ENCODE peak calls at places on chromosomes 7 and 10, in five cellular contexts. One of them, this sample, is unnamed.

GRCh38 chr10:47346572-47347302 is 1.4 kb upstream of the RBP3 start:
- DNase-seq in NT2/D1: no peak
- DNase-seq in Caco-2: no peak
- DNase-seq in activated CD8-positive, alpha-beta memory T cell treated with anti-CD3 and anti-CD28 coated beads for 4 hours: no peak
- DNase-seq in mucosa of gallbladder: no peak
- DNase-seq in this sample: no peak

GRCh38 chr10:119207713-119208552 is 562 bp downstream of the GRK5 start:
- DNase-seq in NT2/D1: no peak
- DNase-seq in Caco-2: peak
- DNase-seq in activated CD8-positive, alpha-beta memory T cell treated with anti-CD3 and anti-CD28 coated beads for 4 hours: no peak
- DNase-seq in mucosa of gallbladder: peak
- DNase-seq in this sample: peak

GRCh38 chr7:131602304-131602993 is 46.0 kb upstream of the PODXL start:
- DNase-seq in NT2/D1: no peak
- DNase-seq in Caco-2: peak
- DNase-seq in activated CD8-positive, alpha-beta memory T cell treated with anti-CD3 and anti-CD28 coated beads for 4 hours: no peak
- DNase-seq in mucosa of gallbladder: no peak
- DNase-seq in this sample: no peak

GRCh38 chr10:101843032-101843991 is at the start of gene KCNIP2:
- DNase-seq in NT2/D1: peak
- DNase-seq in Caco-2: peak
- DNase-seq in activated CD8-positive, alpha-beta memory T cell treated with anti-CD3 and anti-CD28 coated beads for 4 hours: peak
- DNase-seq in mucosa of gallbladder: no peak
- DNase-seq in this sample: peak

GRCh38 chr7:101231644-101232043 is 6.0 kb downstream of the CLDN15 start:
- DNase-seq in NT2/D1: no peak
- DNase-seq in Caco-2: peak
- DNase-seq in activated CD8-positive, alpha-beta memory T cell treated with anti-CD3 and anti-CD28 coated beads for 4 hours: no peak
- DNase-seq in mucosa of gallbladder: no peak
- DNase-seq in this sample: peak

GRCh38 chr7:45183711-45184210 is 26.2 kb downstream of the RAMP3 start:
- DNase-seq in NT2/D1: no peak
- DNase-seq in Caco-2: no peak
- DNase-seq in activated CD8-positive, alpha-beta memory T cell treated with anti-CD3 and anti-CD28 coated beads for 4 hours: no peak
- DNase-seq in mucosa of gallbladder: no peak
- DNase-seq in this sample: no peak

GRCh38 chr10:491667-492424 is 197.6 kb downstream of the DIP2C start:
- DNase-seq in NT2/D1: no peak
- DNase-seq in Caco-2: no peak
- DNase-seq in activated CD8-positive, alpha-beta memory T cell treated with anti-CD3 and anti-CD28 coated beads for 4 hours: no peak
- DNase-seq in mucosa of gallbladder: no peak
- DNase-seq in this sample: no peak

GRCh38 chr7:134865001-134865845 is 85.8 kb downstream of the CALD1 start:
- DNase-seq in NT2/D1: peak
- DNase-seq in Caco-2: no peak
- DNase-seq in activated CD8-positive, alpha-beta memory T cell treated with anti-CD3 and anti-CD28 coated beads for 4 hours: peak
- DNase-seq in mucosa of gallbladder: no peak
- DNase-seq in this sample: no peak

GRCh38 chr7:148031019-148031418 is 559.5 kb upstream of the C7orf33 start:
- DNase-seq in NT2/D1: no peak
- DNase-seq in Caco-2: no peak
- DNase-seq in activated CD8-positive, alpha-beta memory T cell treated with anti-CD3 and anti-CD28 coated beads for 4 hours: no peak
- DNase-seq in mucosa of gallbladder: no peak
- DNase-seq in this sample: no peak

GRCh38 chr7:89655946-89656345 is 498.3 kb upstream of the STEAP1 start:
- DNase-seq in NT2/D1: no peak
- DNase-seq in Caco-2: no peak
- DNase-seq in activated CD8-positive, alpha-beta memory T cell treated with anti-CD3 and anti-CD28 coated beads for 4 hours: no peak
- DNase-seq in mucosa of gallbladder: no peak
- DNase-seq in this sample: no peak

GRCh38 chr7:80002865-80003264 is 131.8 kb upstream of the GNAI1 start:
- DNase-seq in NT2/D1: no peak
- DNase-seq in Caco-2: no peak
- DNase-seq in activated CD8-positive, alpha-beta memory T cell treated with anti-CD3 and anti-CD28 coated beads for 4 hours: no peak
- DNase-seq in mucosa of gallbladder: no peak
- DNase-seq in this sample: no peak

GRCh38 chr10:13784067-13784466 is 197.3 kb downstream of the PRPF18 start:
- DNase-seq in NT2/D1: no peak
- DNase-seq in Caco-2: no peak
- DNase-seq in activated CD8-positive, alpha-beta memory T cell treated with anti-CD3 and anti-CD28 coated beads for 4 hours: no peak
- DNase-seq in mucosa of gallbladder: no peak
- DNase-seq in this sample: no peak

GRCh38 chr10:89468625-89469024 is 54.3 kb downstream of the IFIT5 start:
- DNase-seq in NT2/D1: no peak
- DNase-seq in Caco-2: no peak
- DNase-seq in activated CD8-positive, alpha-beta memory T cell treated with anti-CD3 and anti-CD28 coated beads for 4 hours: no peak
- DNase-seq in mucosa of gallbladder: peak
- DNase-seq in this sample: no peak

GRCh38 chr10:132069122-132069848 is 3.5 kb downstream of the JAKMIP3 start:
- DNase-seq in NT2/D1: no peak
- DNase-seq in Caco-2: no peak
- DNase-seq in activated CD8-positive, alpha-beta memory T cell treated with anti-CD3 and anti-CD28 coated beads for 4 hours: no peak
- DNase-seq in mucosa of gallbladder: no peak
- DNase-seq in this sample: no peak

GRCh38 chr10:111756541-111757061 is 427.0 kb downstream of the GPAM start:
- DNase-seq in NT2/D1: peak
- DNase-seq in Caco-2: peak
- DNase-seq in activated CD8-positive, alpha-beta memory T cell treated with anti-CD3 and anti-CD28 coated beads for 4 hours: no peak
- DNase-seq in mucosa of gallbladder: peak
- DNase-seq in this sample: peak

GRCh38 chr7:107035446-107035845 is 9.1 kb upstream of the PRKAR2B start:
- DNase-seq in NT2/D1: no peak
- DNase-seq in Caco-2: no peak
- DNase-seq in activated CD8-positive, alpha-beta memory T cell treated with anti-CD3 and anti-CD28 coated beads for 4 hours: no peak
- DNase-seq in mucosa of gallbladder: no peak
- DNase-seq in this sample: no peak

GRCh38 chr7:112726076-112726475 is 64.1 kb downstream of the TMEM168 start:
- DNase-seq in NT2/D1: no peak
- DNase-seq in Caco-2: no peak
- DNase-seq in activated CD8-positive, alpha-beta memory T cell treated with anti-CD3 and anti-CD28 coated beads for 4 hours: no peak
- DNase-seq in mucosa of gallbladder: no peak
- DNase-seq in this sample: no peak

GRCh38 chr7:102132209-102132752 is 154.4 kb upstream of the SH2B2 start:
- DNase-seq in NT2/D1: no peak
- DNase-seq in Caco-2: peak
- DNase-seq in activated CD8-positive, alpha-beta memory T cell treated with anti-CD3 and anti-CD28 coated beads for 4 hours: no peak
- DNase-seq in mucosa of gallbladder: no peak
- DNase-seq in this sample: no peak

GRCh38 chr10:80552151-80552646 is 14.5 kb downstream of the SH2D4B start:
- DNase-seq in NT2/D1: no peak
- DNase-seq in Caco-2: peak
- DNase-seq in activated CD8-positive, alpha-beta memory T cell treated with anti-CD3 and anti-CD28 coated beads for 4 hours: no peak
- DNase-seq in mucosa of gallbladder: peak
- DNase-seq in this sample: peak

GRCh38 chr10:118590334-118590733 is 5.1 kb downstream of the PRLHR start:
- DNase-seq in NT2/D1: no peak
- DNase-seq in Caco-2: no peak
- DNase-seq in activated CD8-positive, alpha-beta memory T cell treated with anti-CD3 and anti-CD28 coated beads for 4 hours: no peak
- DNase-seq in mucosa of gallbladder: peak
- DNase-seq in this sample: no peak

GRCh38 chr10:131758062-131758941 is 142.5 kb upstream of the PPP2R2D start:
- DNase-seq in NT2/D1: no peak
- DNase-seq in Caco-2: no peak
- DNase-seq in activated CD8-positive, alpha-beta memory T cell treated with anti-CD3 and anti-CD28 coated beads for 4 hours: no peak
- DNase-seq in mucosa of gallbladder: no peak
- DNase-seq in this sample: no peak

GRCh38 chr10:131654471-131655087 is 246.2 kb upstream of the PPP2R2D start:
- DNase-seq in NT2/D1: no peak
- DNase-seq in Caco-2: no peak
- DNase-seq in activated CD8-positive, alpha-beta memory T cell treated with anti-CD3 and anti-CD28 coated beads for 4 hours: no peak
- DNase-seq in mucosa of gallbladder: no peak
- DNase-seq in this sample: no peak

GRCh38 chr7:27130540-27131389 is at the start of gene HOXA4:
- DNase-seq in NT2/D1: no peak
- DNase-seq in Caco-2: peak
- DNase-seq in activated CD8-positive, alpha-beta memory T cell treated with anti-CD3 and anti-CD28 coated beads for 4 hours: peak
- DNase-seq in mucosa of gallbladder: peak
- DNase-seq in this sample: peak

GRCh38 chr7:6168469-6168868 is 104.0 kb downstream of the CYTH3 start:
- DNase-seq in NT2/D1: no peak
- DNase-seq in Caco-2: no peak
- DNase-seq in activated CD8-positive, alpha-beta memory T cell treated with anti-CD3 and anti-CD28 coated beads for 4 hours: no peak
- DNase-seq in mucosa of gallbladder: no peak
- DNase-seq in this sample: no peak

GRCh38 chr10:89129850-89130396 is 77.2 kb downstream of the CH25H start:
- DNase-seq in NT2/D1: no peak
- DNase-seq in Caco-2: no peak
- DNase-seq in activated CD8-positive, alpha-beta memory T cell treated with anti-CD3 and anti-CD28 coated beads for 4 hours: no peak
- DNase-seq in mucosa of gallbladder: peak
- DNase-seq in this sample: no peak

GRCh38 chr10:3887885-3888476 is 103.0 kb upstream of the KLF6 start:
- DNase-seq in NT2/D1: peak
- DNase-seq in Caco-2: peak
- DNase-seq in activated CD8-positive, alpha-beta memory T cell treated with anti-CD3 and anti-CD28 coated beads for 4 hours: peak
- DNase-seq in mucosa of gallbladder: peak
- DNase-seq in this sample: no peak

GRCh38 chr10:77173615-77174461 is 463.8 kb downstream of the KCNMA1 start:
- DNase-seq in NT2/D1: peak
- DNase-seq in Caco-2: peak
- DNase-seq in activated CD8-positive, alpha-beta memory T cell treated with anti-CD3 and anti-CD28 coated beads for 4 hours: peak
- DNase-seq in mucosa of gallbladder: peak
- DNase-seq in this sample: peak

GRCh38 chr7:50798126-50798525 is 15.4 kb upstream of the GRB10 start:
- DNase-seq in NT2/D1: no peak
- DNase-seq in Caco-2: no peak
- DNase-seq in activated CD8-positive, alpha-beta memory T cell treated with anti-CD3 and anti-CD28 coated beads for 4 hours: no peak
- DNase-seq in mucosa of gallbladder: no peak
- DNase-seq in this sample: no peak

GRCh38 chr7:41955475-41956243 is 252.8 kb upstream of the INHBA start:
- DNase-seq in NT2/D1: peak
- DNase-seq in Caco-2: no peak
- DNase-seq in activated CD8-positive, alpha-beta memory T cell treated with anti-CD3 and anti-CD28 coated beads for 4 hours: no peak
- DNase-seq in mucosa of gallbladder: peak
- DNase-seq in this sample: no peak

GRCh38 chr10:79202188-79203013 is 133.6 kb downstream of the ZMIZ1 start:
- DNase-seq in NT2/D1: no peak
- DNase-seq in Caco-2: peak
- DNase-seq in activated CD8-positive, alpha-beta memory T cell treated with anti-CD3 and anti-CD28 coated beads for 4 hours: no peak
- DNase-seq in mucosa of gallbladder: peak
- DNase-seq in this sample: no peak

GRCh38 chr10:131812012-131812403 is 88.8 kb upstream of the PPP2R2D start:
- DNase-seq in NT2/D1: no peak
- DNase-seq in Caco-2: no peak
- DNase-seq in activated CD8-positive, alpha-beta memory T cell treated with anti-CD3 and anti-CD28 coated beads for 4 hours: no peak
- DNase-seq in mucosa of gallbladder: peak
- DNase-seq in this sample: no peak

GRCh38 chr10:22022257-22023051 is 18.9 kb upstream of the DNAJC1 start:
- DNase-seq in NT2/D1: no peak
- DNase-seq in Caco-2: no peak
- DNase-seq in activated CD8-positive, alpha-beta memory T cell treated with anti-CD3 and anti-CD28 coated beads for 4 hours: no peak
- DNase-seq in mucosa of gallbladder: peak
- DNase-seq in this sample: no peak